ENCODE peak calls at places on chromosomes 5 and 9, in four cellular contexts. W is IMR-90, A is H1, D is H9. R is an unnamed sample.

GRCh38 chr5:177458912-177459350 is 12.3 kb downstream of the PRR7 start:
- DNase-seq in A (peak), D (no peak), W (peak), R (peak)

GRCh38 chr5:169003721-169004481 is 297.0 kb downstream of the SLIT3 start:
- DNase-seq in A (no peak), W (no peak), D (no peak), R (peak)

GRCh38 chr5:95760291-95761191 is 29.4 kb downstream of the RHOBTB3 start:
- DNase-seq in A (no peak), W (peak), D (no peak), R (peak)

GRCh38 chr5:113345261-113345940 is 89.4 kb downstream of the TSSK1B start:
- DNase-seq in A (no peak), W (peak), D (no peak), R (no peak)

GRCh38 chr5:175444905-175445456 is 999 bp upstream of the DRD1 start:
- DNase-seq in A (no peak), D (no peak), W (no peak), R (no peak)

GRCh38 chr5:52895070-52895469 is 94.1 kb upstream of the ITGA2 start:
- DNase-seq in D (no peak), A (no peak), W (no peak), R (no peak)

GRCh38 chr9:91179237-91180138 is 182.2 kb downstream of the AUH start:
- DNase-seq in W (peak), A (peak), D (no peak), R (no peak)

GRCh38 chr9:10265102-10265708 is 347.6 kb downstream of the PTPRD start:
- DNase-seq in D (no peak), A (no peak), W (peak), R (no peak)

GRCh38 chr9:87067426-87067825 is 120.1 kb upstream of the GAS1 start:
- DNase-seq in A (no peak), D (no peak), W (no peak), R (no peak)

GRCh38 chr5:146341854-146342253 is 3.2 kb downstream of the POU4F3 start:
- DNase-seq in A (no peak), W (no peak), D (no peak), R (no peak)

GRCh38 chr9:104970588-104970987 is 42.6 kb upstream of the ABCA1 start:
- DNase-seq in W (peak), D (no peak), A (no peak), R (peak)

GRCh38 chr9:1222511-1222910 is 172.4 kb downstream of the DMRT2 start:
- DNase-seq in W (peak), D (no peak), A (no peak), R (no peak)

GRCh38 chr5:31626156-31626555 is 12.8 kb upstream of the PDZD2 start:
- DNase-seq in W (no peak), A (no peak), D (no peak), R (no peak)

GRCh38 chr5:177473461-177473991 is at the start of gene DBN1:
- DNase-seq in D (peak), W (no peak), A (peak), R (peak)

GRCh38 chr5:157718529-157718928 is 12.7 kb upstream of the THG1L start:
- DNase-seq in A (no peak), W (peak), D (no peak), R (peak)

GRCh38 chr9:98994226-98995058 is 50.7 kb downstream of the COL15A1 start:
- DNase-seq in W (no peak), D (peak), A (no peak), R (no peak)

GRCh38 chr9:69500925-69501324 is 171.2 kb downstream of the APBA1 start:
- DNase-seq in A (no peak), D (no peak), W (no peak), R (no peak)

GRCh38 chr9:113597390-113598241 is 134.1 kb downstream of the RGS3 start:
- DNase-seq in D (peak), W (no peak), A (no peak), R (no peak)
- H2AK5ac ChIP-seq in D (no peak), W (peak), A (no peak), R (no peak)

GRCh38 chr9:37146372-37146771 is 26.0 kb downstream of the ZCCHC7 start:
- DNase-seq in A (no peak), W (no peak), D (no peak), R (no peak)

GRCh38 chr9:37144762-37145161 is 24.4 kb downstream of the ZCCHC7 start:
- DNase-seq in D (no peak), A (no peak), W (peak), R (peak)

GRCh38 chr9:37141015-37141414 is 20.6 kb downstream of the ZCCHC7 start:
- DNase-seq in W (no peak), D (no peak), A (no peak), R (no peak)
- H3K9ac ChIP-seq in W (no peak), D (no peak), A (no peak), R (no peak)

GRCh38 chr9:35756743-35757526 is 2.9 kb upstream of the MSMP start:
- DNase-seq in W (no peak), A (peak), D (peak), R (peak)
- H4K5ac ChIP-seq in W (no peak), A (peak), D (no peak), R (no peak)

GRCh38 chr9:93307468-93308157 is 123.7 kb downstream of the WNK2 start:
- DNase-seq in D (peak), A (no peak), W (no peak), R (no peak)

GRCh38 chr9:93308158-93308602 is 124.2 kb downstream of the WNK2 start:
- DNase-seq in W (no peak), A (no peak), D (peak), R (no peak)

GRCh38 chr9:93306081-93306480 is 122.1 kb downstream of the WNK2 start:
- DNase-seq in A (peak), D (no peak), W (no peak), R (no peak)

GRCh38 chr9:93305497-93306020 is 121.6 kb downstream of the WNK2 start:
- DNase-seq in D (peak), W (no peak), A (no peak), R (no peak)

DNA sequence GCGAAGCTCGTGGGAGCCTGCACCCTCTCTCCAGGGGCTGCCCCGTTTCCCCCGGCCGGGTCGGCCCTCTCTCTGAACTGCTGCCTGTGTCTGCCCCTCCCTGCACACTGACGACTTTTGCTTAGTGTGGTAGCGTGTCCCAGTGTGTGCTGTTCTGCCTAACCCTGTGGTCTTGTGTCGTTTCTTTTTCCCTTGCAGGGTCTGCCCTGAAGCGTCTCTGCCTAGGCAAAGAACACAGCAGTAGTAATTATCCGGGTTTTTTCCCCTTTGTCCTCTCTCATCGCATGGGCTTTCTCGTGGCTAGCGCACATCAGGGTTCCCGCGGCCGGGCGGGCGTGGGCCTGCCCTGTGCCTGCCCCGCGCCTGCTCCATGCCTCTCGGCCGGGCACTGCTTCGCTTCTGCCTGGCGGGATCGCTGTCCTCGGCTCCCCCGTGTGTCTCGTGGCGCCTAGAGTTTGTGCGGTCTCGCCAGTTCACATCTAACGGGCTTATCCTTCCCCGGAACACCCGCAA is 122.7 kb downstream of the WNK2 start:
- DNase-seq in A (peak), D (peak), W (no peak), R (no peak)
- H2AK5ac ChIP-seq in A (no peak), D (no peak), W (no peak), R (no peak)

GRCh38 chr9:94922098-94922607 is 195.7 kb downstream of the AOPEP start:
- DNase-seq in D (no peak), W (peak), A (no peak), R (no peak)
- H3K9ac ChIP-seq in D (no peak), W (peak), A (no peak), R (no peak)

DNA sequence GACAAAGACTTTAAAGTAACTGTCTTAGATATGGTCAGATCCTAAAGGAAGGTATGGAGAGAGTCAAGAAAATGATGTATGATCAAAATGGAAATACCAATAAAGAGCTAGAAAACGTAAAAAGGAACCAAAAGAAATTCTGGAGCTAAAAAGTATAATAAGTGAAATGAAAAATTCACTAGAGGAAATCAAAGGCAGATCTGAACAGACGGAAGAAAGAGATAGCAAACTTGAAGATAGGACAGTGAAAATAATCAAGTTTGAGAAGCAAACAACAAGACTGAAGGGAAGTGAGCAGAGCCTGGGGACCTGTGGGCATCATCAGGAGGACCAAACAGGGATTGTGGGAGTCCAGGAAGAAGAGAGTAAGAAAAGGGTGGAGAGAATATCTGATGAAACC is 115.4 kb downstream of the EHMT1 start:
- DNase-seq in A (no peak), D (no peak), W (no peak), R (no peak)
- H4K5ac ChIP-seq in A (no peak), D (no peak), W (no peak), R (no peak)

R was measured in mesendoderm.